ENCODE peak calls at places on chromosomes 5 and 9, in five cellular contexts. F is esophagus squamous epithelium, B is IMR-90, O is neuronal stem cell, D is cardiac muscle cell. K is an unnamed sample. For H3K4me1, the result is how much of the 10 kb centered on the place peaks cover.

GRCh38 chr9:8733096-8733954 is 933.7 kb upstream of the DMAC1 start:
- DNase-seq in B (no peak), F (no peak), O (peak), D (no peak), K (no peak)

GRCh38 chr9:109313351-109313750 is 7.5 kb downstream of the EPB41L4B start:
- DNase-seq in D (no peak), B (no peak), F (no peak), O (no peak), K (no peak)

GRCh38 chr5:168401880-168402279 is 84.4 kb upstream of the RARS1 start:
- DNase-seq in D (no peak), F (no peak), O (no peak), B (no peak), K (no peak)

GRCh38 chr5:179128041-179128365 is 67.8 kb downstream of the ZNF354C start:
- DNase-seq in B (no peak), O (no peak), D (no peak), F (no peak), K (no peak)

GRCh38 chr9:124843635-124844034 is 9.6 kb upstream of the WDR38 start:
- DNase-seq in O (no peak), B (no peak), F (no peak), D (no peak), K (no peak)

GRCh38 chr5:163509288-163510040 is 4.0 kb downstream of the MAT2B start:
- DNase-seq in F (no peak), O (no peak), D (no peak), B (peak), K (no peak)

GRCh38 chr5:45262061-45262590 is 434.1 kb downstream of the HCN1 start:
- DNase-seq in B (no peak), O (no peak), D (no peak), F (no peak), K (no peak)

GRCh38 chr9:35908484-35909125 is 685 bp upstream of the SPAAR start:
- DNase-seq in O (no peak), F (no peak), B (peak), D (no peak), K (no peak)

GRCh38 chr5:58462623-58463230 is 2.8 kb upstream of the PLK2 start:
- DNase-seq in O (peak), F (no peak), B (peak), D (peak), K (no peak)

GRCh38 chr5:179731791-179732411 is 721 bp upstream of the MAML1 start:
- DNase-seq in D (no peak), O (no peak), F (no peak), B (peak), K (no peak)

GRCh38 chr9:33813712-33814641 is 3.0 kb upstream of the UBE2R2 start:
- DNase-seq in D (peak), B (peak), O (no peak), F (no peak), K (no peak)

GRCh38 chr5:41835625-41836024 is 34.6 kb downstream of the OXCT1 start:
- DNase-seq in B (peak), D (peak), O (peak), F (no peak), K (peak)

GRCh38 chr9:109780453-109781033 is 545 bp downstream of the PALM2AKAP2 start:
- DNase-seq in B (no peak), O (peak), D (peak), F (no peak), K (no peak)

GRCh38 chr5:105371169-105371568 is 1808.6 kb upstream of the NUDT12 start:
- DNase-seq in B (no peak), F (no peak), D (no peak), O (no peak), K (no peak)

GRCh38 chr9:97742545-97742944 is 45.4 kb upstream of the XPA start:
- DNase-seq in D (no peak), F (no peak), B (no peak), O (no peak), K (no peak)

GRCh38 chr5:90050135-90050534 is 359.4 kb downstream of the CETN3 start:
- DNase-seq in B (no peak), O (no peak), F (no peak), D (peak), K (no peak)

GRCh38 chr9:114077162-114077837 is 800 bp downstream of the AMBP start:
- DNase-seq in B (no peak), O (no peak), D (no peak), F (no peak), K (no peak)

GRCh38 chr5:170747357-170747756 is 36.2 kb upstream of the GABRP start:
- DNase-seq in F (no peak), O (no peak), B (no peak), D (peak), K (no peak)

GRCh38 chr5:88380332-88380731 is 111.7 kb upstream of the TMEM161B start:
- DNase-seq in O (no peak), D (no peak), B (no peak), F (no peak), K (no peak)

GRCh38 chr5:1138445-1139207 is 26.8 kb upstream of the SLC12A7 start:
- DNase-seq in O (no peak), B (no peak), F (no peak), D (no peak), K (no peak)

GRCh38 chr5:43036856-43037711 is 3.0 kb downstream of the ANXA2R start:
- DNase-seq in F (no peak), B (peak), O (no peak), D (no peak), K (no peak)

GRCh38 chr9:135348788-135349150 is 130.8 kb upstream of the PPP1R26 start:
- DNase-seq in D (no peak), F (no peak), B (no peak), O (no peak), K (no peak)

GRCh38 chr9:38074441-38074943 is 5.5 kb upstream of the SHB start:
- DNase-seq in B (peak), D (no peak), O (no peak), F (no peak), K (no peak)

GRCh38 chr5:122921826-122922225 is 76.4 kb downstream of the SNX24 start:
- DNase-seq in B (no peak), F (no peak), O (no peak), D (no peak), K (no peak)

GRCh38 chr5:60959156-60959555 is 14.2 kb downstream of the NDUFAF2 start:
- DNase-seq in B (peak), D (no peak), F (no peak), O (no peak), K (no peak)

GRCh38 chr9:118529210-118529609 is 825.0 kb downstream of the TLR4 start:
- DNase-seq in F (no peak), B (no peak), D (no peak), O (no peak), K (no peak)

GRCh38 chr9:131405429-131405828 is 11.5 kb downstream of the PRRC2B start:
- DNase-seq in B (peak), F (no peak), D (peak), O (no peak), K (no peak)
- H3K4me3 ChIP-seq in B (no peak), F (no peak), D (no peak), O (no peak), K (peak)

GRCh38 chr5:34930870-34931269 is 1.5 kb downstream of the DNAJC21 start:
- DNase-seq in F (no peak), D (no peak), B (no peak), O (no peak), K (no peak)
- H3K27ac ChIP-seq in F (peak), D (peak), B (peak), O (no peak), K (no peak)

GRCh38 chr9:18754537-18754936 is 278.5 kb downstream of the SAXO1 start:
- DNase-seq in F (no peak), B (no peak), O (no peak), D (no peak), K (no peak)
- H3K4me1 ChIP-seq in F (under half), B (under half), O (under half), D (under half), K (under half)

GRCh38 chr5:83484294-83484693 is 12.8 kb downstream of the VCAN start:
- DNase-seq in O (no peak), F (no peak), B (no peak), D (no peak), K (no peak)

GRCh38 chr5:83482961-83483360 is 11.4 kb downstream of the VCAN start:
- DNase-seq in F (no peak), B (no peak), D (no peak), O (no peak), K (no peak)

GRCh38 chr5:83487155-83487554 is 15.6 kb downstream of the VCAN start:
- DNase-seq in D (no peak), B (peak), O (no peak), F (no peak), K (no peak)

GRCh38 chr5:83488271-83488670 is 16.7 kb downstream of the VCAN start:
- DNase-seq in B (peak), F (no peak), O (no peak), D (peak), K (no peak)

GRCh38 chr5:83485842-83486241 is 14.3 kb downstream of the VCAN start:
- DNase-seq in O (no peak), D (no peak), F (no peak), B (no peak), K (no peak)
- H3K4me3 ChIP-seq in O (no peak), D (no peak), F (no peak), B (no peak), K (no peak)

DNA sequence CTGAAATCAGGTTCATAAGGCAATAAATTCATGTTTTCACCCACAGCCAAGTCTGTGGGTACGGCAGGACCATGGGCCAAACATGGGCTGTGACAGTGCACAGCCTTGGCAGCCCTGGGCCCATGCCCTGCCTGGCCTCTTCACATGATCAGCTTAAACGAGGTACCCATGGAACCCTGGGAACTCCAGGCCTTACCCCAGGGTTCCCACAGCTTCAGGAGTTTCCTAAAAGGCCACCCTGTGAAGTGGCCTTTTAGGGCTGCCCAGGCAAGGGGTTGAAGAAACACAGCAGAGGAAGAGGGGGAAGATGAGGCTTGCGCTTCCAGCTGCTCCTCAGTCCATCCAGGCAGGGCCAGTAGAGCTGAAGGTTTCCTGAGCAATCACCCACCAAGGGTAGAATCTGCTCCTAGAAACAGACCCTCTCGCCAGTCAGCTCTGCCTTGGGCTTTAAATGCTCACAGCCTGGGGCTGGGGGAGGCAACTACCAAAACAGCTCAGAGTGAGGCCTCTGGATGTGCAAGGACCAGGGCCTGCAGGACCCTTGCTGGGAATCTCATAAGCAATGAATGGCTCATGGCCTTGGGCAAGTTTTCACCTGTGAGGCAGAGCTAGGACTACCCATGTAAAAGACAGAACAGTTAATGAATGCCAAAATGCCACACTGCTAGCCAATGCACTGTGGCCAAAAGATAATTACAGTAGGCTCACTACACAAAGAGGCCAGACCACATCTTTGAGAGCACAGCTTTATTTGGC is 79.3 kb upstream of the LRRTM2 start:
- DNase-seq in F (no peak), O (no peak), D (no peak), B (no peak), K (no peak)
- H3K27ac ChIP-seq in F (peak), O (no peak), D (peak), B (peak), K (peak)